ENCODE peak calls at places on chromosomes 4 and X, in nine cellular contexts. Z is keratinocyte; L is CD4-positive, alpha-beta memory T cell; J is fibroblast of lung; W is spleen; E is neuronal stem cell; Y is thoracic aorta; A is left ventricle myocardium inferior; T is brain microvascular endothelial cell. F is an unnamed sample. For H3K27me3, the result is how much of the 10 kb centered on the place peaks cover.

GRCh38 chr4:73021634-73022033 is 47.9 kb downstream of the COX18 start:
- DNase-seq in Z (no peak), E (no peak), J (peak), A (no peak), Y (no peak), T (peak), W (no peak), L (no peak), F (no peak)

GRCh38 chrX:74505437-74505836 is 84.1 kb downstream of the SLC16A2 start:
- DNase-seq in Z (no peak), L (no peak), Y (no peak), T (no peak), A (no peak), J (no peak), W (no peak), E (no peak), F (no peak)

GRCh38 chr4:66562276-66562806 is 892.1 kb upstream of the EPHA5 start:
- DNase-seq in J (peak), E (no peak), Z (no peak), Y (no peak), L (no peak), A (no peak), W (no peak), T (peak), F (no peak)

GRCh38 chr4:8410066-8410600 is 30.4 kb downstream of the ACOX3 start:
- DNase-seq in J (no peak), E (no peak), Y (no peak), A (no peak), W (no peak), T (no peak), L (no peak), Z (no peak), F (no peak)

GRCh38 chr4:152220201-152220666 is 315.7 kb downstream of the FBXW7 start:
- DNase-seq in J (peak), W (no peak), Z (peak), T (no peak), E (no peak), L (no peak), A (no peak), Y (no peak), F (no peak)

GRCh38 chr4:185106353-185106752 is 36.7 kb upstream of the SLC25A4 start:
- DNase-seq in L (no peak), Z (no peak), Y (no peak), A (no peak), J (no peak), W (no peak), T (no peak), E (no peak), F (no peak)

GRCh38 chr4:123250843-123251242 is 145.8 kb upstream of the SPRY1 start:
- DNase-seq in Z (no peak), A (peak), J (peak), E (no peak), L (no peak), T (peak), Y (no peak), W (no peak), F (no peak)

GRCh38 chr4:11503166-11503565 is 74.5 kb upstream of the HS3ST1 start:
- DNase-seq in T (no peak), A (peak), Y (no peak), W (no peak), L (no peak), Z (no peak), J (no peak), E (no peak), F (no peak)

GRCh38 chr4:5722328-5722727 is 11.3 kb downstream of the EVC start:
- DNase-seq in T (peak), L (no peak), Y (no peak), E (no peak), Z (no peak), A (no peak), J (peak), W (no peak), F (no peak)

GRCh38 chr4:110122201-110122600 is 76.2 kb downstream of the ELOVL6 start:
- DNase-seq in W (no peak), J (no peak), A (no peak), Y (no peak), T (no peak), Z (no peak), E (no peak), L (no peak), F (no peak)

GRCh38 chr4:62131049-62131448 is 930.9 kb downstream of the ADGRL3 start:
- DNase-seq in Y (no peak), A (no peak), W (peak), Z (no peak), L (no peak), E (no peak), J (no peak), T (no peak), F (no peak)

GRCh38 chr4:8727546-8728510 is 135.3 kb downstream of the CPZ start:
- DNase-seq in A (no peak), T (no peak), W (peak), E (no peak), Z (no peak), J (no peak), Y (no peak), L (no peak), F (peak)

GRCh38 chr4:11106769-11107168 is 321.9 kb downstream of the HS3ST1 start:
- DNase-seq in Y (no peak), T (no peak), W (no peak), Z (no peak), J (peak), E (no peak), L (no peak), A (no peak), F (no peak)

GRCh38 chr4:185115827-185116232 is 27.2 kb upstream of the SLC25A4 start:
- DNase-seq in J (peak), W (no peak), T (peak), Y (no peak), Z (no peak), E (no peak), L (no peak), A (peak), F (peak)

GRCh38 chr4:95293014-95293413 is 255.8 kb downstream of the UNC5C start:
- DNase-seq in E (no peak), W (no peak), J (peak), T (no peak), L (peak), A (no peak), Y (no peak), Z (no peak), F (no peak)

GRCh38 chr4:80586716-80587115 is 251.2 kb downstream of the CFAP299 start:
- DNase-seq in A (no peak), W (no peak), T (no peak), Z (no peak), L (no peak), Y (no peak), J (no peak), E (no peak), F (no peak)

GRCh38 chrX:42020225-42020624 is 96.9 kb upstream of the CASK start:
- DNase-seq in J (no peak), Z (no peak), T (no peak), E (no peak), W (no peak), Y (no peak), A (no peak), L (peak), F (no peak)

GRCh38 chr4:166902941-166903340 is 331.4 kb downstream of the SPOCK3 start:
- DNase-seq in T (no peak), E (no peak), W (no peak), L (no peak), A (no peak), Y (no peak), J (no peak), Z (no peak), F (no peak)

GRCh38 chr4:105679186-105679585 is 29.3 kb downstream of the INTS12 start:
- DNase-seq in L (no peak), T (no peak), Z (no peak), Y (no peak), J (no peak), W (no peak), E (no peak), A (no peak), F (no peak)

GRCh38 chr4:118773082-118773792 is 62.7 kb downstream of the SEC24D start:
- DNase-seq in L (no peak), E (no peak), Z (no peak), J (peak), W (no peak), A (no peak), Y (no peak), T (no peak), F (no peak)

GRCh38 chrX:129525162-129525561 is 1.9 kb upstream of the SMARCA1 start:
- DNase-seq in E (no peak), J (no peak), W (no peak), A (no peak), T (no peak), L (no peak), Z (no peak), Y (no peak), F (no peak)

GRCh38 chrX:120125444-120125843 is 9.7 kb upstream of the RHOXF1 start:
- DNase-seq in L (no peak), W (no peak), J (no peak), E (no peak), Y (no peak), A (peak), Z (no peak), T (no peak), F (no peak)

GRCh38 chr4:104589264-104589868 is 94.7 kb upstream of the CXXC4 start:
- DNase-seq in Z (no peak), T (no peak), W (no peak), Y (no peak), J (no peak), A (no peak), L (no peak), E (no peak), F (no peak)

GRCh38 chr4:181792641-181793612 is 450.3 kb upstream of the TENM3 start:
- DNase-seq in A (no peak), Z (no peak), E (no peak), J (no peak), Y (no peak), T (no peak), W (no peak), L (no peak), F (no peak)

GRCh38 chr4:95085118-95085833 is 327.5 kb downstream of the BMPR1B start:
- DNase-seq in L (no peak), A (no peak), W (no peak), Y (no peak), Z (no peak), E (no peak), T (no peak), J (no peak), F (no peak)

GRCh38 chr4:3388461-3389185 is 53.1 kb upstream of the HGFAC start:
- DNase-seq in E (no peak), Z (no peak), T (peak), Y (no peak), L (no peak), A (peak), W (peak), J (peak), F (peak)

GRCh38 chr4:145938618-145939177 is at the start of gene ZNF827:
- DNase-seq in W (peak), E (peak), T (peak), Y (peak), L (peak), J (peak), Z (no peak), A (peak), F (no peak)

GRCh38 chr4:175790067-175790466 is 22.0 kb downstream of the GPM6A start:
- DNase-seq in E (peak), J (no peak), Z (no peak), L (no peak), W (no peak), A (no peak), T (no peak), Y (no peak), F (no peak)

GRCh38 chr4:74933562-74934015 is 673 bp downstream of the PARM1 start:
- DNase-seq in A (no peak), J (peak), E (no peak), L (peak), Z (no peak), T (no peak), Y (no peak), W (peak), F (peak)

GRCh38 chrX:54449929-54450328 is 9.7 kb downstream of the TSR2 start:
- DNase-seq in Z (no peak), W (no peak), J (no peak), L (no peak), E (no peak), T (no peak), Y (no peak), A (no peak), F (no peak)

GRCh38 chr4:3793545-3793944 is 27.4 kb downstream of the ADRA2C start:
- DNase-seq in A (no peak), J (no peak), E (no peak), T (no peak), Y (no peak), L (no peak), W (no peak), Z (no peak), F (no peak)

GRCh38 chr4:187236491-187236890 is 512.8 kb upstream of the FAT1 start:
- DNase-seq in T (peak), A (no peak), W (no peak), Z (no peak), Y (no peak), J (peak), L (no peak), E (no peak), F (no peak)

GRCh38 chr4:102196221-102196620 is 149.1 kb downstream of the SLC39A8 start:
- DNase-seq in E (no peak), T (peak), L (no peak), Z (no peak), A (no peak), Y (no peak), J (peak), W (no peak), F (no peak)

GRCh38 chr4:70930530-70931256 is 28.5 kb downstream of the MOB1B start:
- DNase-seq in W (no peak), Y (no peak), Z (no peak), E (no peak), T (no peak), L (no peak), A (no peak), J (no peak), F (no peak)

GRCh38 chrX:106484233-106484632 is 127.5 kb upstream of the RADX start:
- DNase-seq in W (no peak), E (no peak), T (no peak), Y (no peak), J (no peak), Z (no peak), L (peak), A (no peak), F (no peak)

GRCh38 chr4:88765729-88766128 is 68.1 kb upstream of the NAP1L5 start:
- DNase-seq in J (peak), L (no peak), Y (peak), W (no peak), A (peak), T (peak), E (no peak), Z (no peak), F (peak)

GRCh38 chr4:153294631-153295030 is 49.9 kb upstream of the MND1 start:
- DNase-seq in Y (no peak), E (no peak), A (no peak), L (no peak), J (peak), Z (peak), W (no peak), T (no peak), F (no peak)

GRCh38 chr4:5399790-5400421 is 308.5 kb downstream of the EVC2 start:
- DNase-seq in T (peak), W (no peak), Z (no peak), E (peak), Y (no peak), A (no peak), L (no peak), J (peak), F (no peak)

GRCh38 chrX:44842555-44843317 is 1.1 kb upstream of the DUSP21 start:
- DNase-seq in E (no peak), Y (no peak), J (peak), A (no peak), Z (no peak), W (no peak), T (no peak), L (no peak), F (no peak)

DNA sequence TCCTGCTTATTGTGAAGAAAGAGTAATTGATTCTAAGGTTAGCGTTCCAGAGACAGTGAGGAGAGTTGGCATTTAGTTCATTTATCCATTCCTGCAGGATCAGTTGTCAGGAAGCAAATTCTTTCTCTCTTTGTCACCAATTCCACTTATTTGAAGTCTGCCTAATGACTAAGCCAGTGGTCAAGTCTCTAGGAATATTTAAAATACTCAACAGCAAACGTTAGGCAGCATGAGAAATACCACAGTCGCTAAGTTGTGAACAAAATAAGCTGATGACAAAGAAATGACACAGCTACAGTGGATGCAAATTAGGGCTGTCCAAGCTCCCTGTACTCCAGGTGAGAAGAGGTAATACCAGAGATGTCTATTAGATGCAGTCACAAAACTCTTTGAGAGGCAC is 6.6 kb upstream of the MAGEB17 start:
- DNase-seq in J (peak), A (no peak), L (no peak), E (no peak), W (no peak), T (peak), Y (no peak), Z (peak), F (no peak)
- H3K27me3 ChIP-seq in J (under half), A (under half), L (under half), E (under half), W (under half), T (under half), Y (under half), Z (under half), F (under half)

GRCh38 chrX:71250856-71251255 is 3.1 kb downstream of the ZMYM3 start:
- DNase-seq in W (no peak), T (no peak), Y (no peak), L (no peak), E (no peak), A (no peak), J (no peak), Z (no peak), F (no peak)
- H3K27me3 ChIP-seq in W (under half), T (under half), Y (under half), L (under half), E (under half), A (under half), J (under half), Z (under half), F (under half)

GRCh38 chrX:123215397-123216089 is 31.5 kb downstream of the GRIA3 start:
- DNase-seq in Y (no peak), L (no peak), T (no peak), W (no peak), Z (no peak), E (no peak), A (peak), J (no peak), F (no peak)
- H3K27me3 ChIP-seq in Y (under half), L (under half), T (under half), W (under half), Z (under half), E (under half), A (under half), J (under half), F (under half)

GRCh38 chr4:127622923-127623754 is 9.6 kb upstream of the INTU start:
- DNase-seq in A (peak), T (peak), W (peak), E (peak), L (no peak), J (peak), Z (no peak), Y (no peak), F (peak)

GRCh38 chr4:127622621-127622922 is 10.2 kb upstream of the INTU start:
- DNase-seq in L (no peak), Y (no peak), A (no peak), W (no peak), E (no peak), J (no peak), Z (no peak), T (no peak), F (no peak)

GRCh38 chr4:127618427-127618826 is 14.3 kb upstream of the INTU start:
- DNase-seq in Z (no peak), A (no peak), Y (no peak), E (no peak), J (no peak), W (no peak), L (no peak), T (no peak), F (no peak)

GRCh38 chr4:127624176-127624575 is 8.6 kb upstream of the INTU start:
- DNase-seq in T (no peak), Z (no peak), E (no peak), L (no peak), J (no peak), W (no peak), Y (no peak), A (no peak), F (no peak)

GRCh38 chr4:127623755-127624087 is 9.0 kb upstream of the INTU start:
- DNase-seq in T (peak), E (no peak), L (no peak), A (no peak), Y (no peak), J (peak), Z (no peak), W (no peak), F (no peak)
- H3K27me3 ChIP-seq in T (under half), E (under half), L (under half), A (half or more), Y (under half), J (under half), Z (under half), W (under half), F (under half)